ENCODE peak calls at places on chromosomes 3 and 15, in four cellular contexts. One of them, this sample, is unnamed.

GRCh38 chr15:49895337-49896223 is 223.5 kb downstream of the ATP8B4 start:
- DNase-seq in germinal center: no peak
- DNase-seq in choroid plexus epithelial cell: peak; percentile 74
- DNase-seq in AG09319: no peak
- DNase-seq in this sample: no peak

GRCh38 chr15:98433302-98433701 is 215.0 kb upstream of the IGF1R start:
- DNase-seq in germinal center: no peak
- DNase-seq in choroid plexus epithelial cell: no peak
- DNase-seq in AG09319: no peak
- DNase-seq in this sample: no peak

GRCh38 chr3:126358038-126358815 is 1.0 kb upstream of the KLF15 start:
- DNase-seq in germinal center: no peak
- DNase-seq in choroid plexus epithelial cell: peak; percentile 85
- DNase-seq in AG09319: no peak
- DNase-seq in this sample: no peak

GRCh38 chr15:101318810-101319200 is 23.8 kb upstream of the SNRPA1 start:
- DNase-seq in germinal center: no peak
- DNase-seq in choroid plexus epithelial cell: no peak
- DNase-seq in AG09319: no peak
- DNase-seq in this sample: no peak

GRCh38 chr3:185851046-185851445 is 26.2 kb upstream of the IGF2BP2 start:
- DNase-seq in germinal center: no peak
- DNase-seq in choroid plexus epithelial cell: no peak
- DNase-seq in AG09319: no peak
- DNase-seq in this sample: no peak

GRCh38 chr15:63593705-63594671 is 3.2 kb upstream of the FBXL22 start:
- DNase-seq in germinal center: peak; percentile 21
- DNase-seq in choroid plexus epithelial cell: no peak
- DNase-seq in AG09319: no peak
- DNase-seq in this sample: no peak

GRCh38 chr15:29242466-29243242 is 27.0 kb downstream of the NSMCE3 start:
- DNase-seq in germinal center: no peak
- DNase-seq in choroid plexus epithelial cell: peak; percentile 38
- DNase-seq in AG09319: no peak
- DNase-seq in this sample: peak; percentile 16

GRCh38 chr3:59518268-59518667 is 468.4 kb upstream of the CFAP20DC start:
- DNase-seq in germinal center: no peak
- DNase-seq in choroid plexus epithelial cell: no peak
- DNase-seq in AG09319: no peak
- DNase-seq in this sample: no peak

GRCh38 chr15:80090879-80091503 is 31.5 kb downstream of the ZFAND6 start:
- DNase-seq in germinal center: no peak
- DNase-seq in choroid plexus epithelial cell: peak; percentile 30
- DNase-seq in AG09319: no peak
- DNase-seq in this sample: no peak

GRCh38 chr3:24846286-24846860 is 351.7 kb upstream of the THRB start:
- DNase-seq in germinal center: no peak
- DNase-seq in choroid plexus epithelial cell: no peak
- DNase-seq in AG09319: no peak
- DNase-seq in this sample: no peak

GRCh38 chr3:175940881-175941280 is 1081.7 kb downstream of the NAALADL2 start:
- DNase-seq in germinal center: no peak
- DNase-seq in choroid plexus epithelial cell: no peak
- DNase-seq in AG09319: no peak
- DNase-seq in this sample: no peak

GRCh38 chr3:153103406-153103945 is 58.5 kb upstream of the RAP2B start:
- DNase-seq in germinal center: no peak
- DNase-seq in choroid plexus epithelial cell: no peak
- DNase-seq in AG09319: no peak
- DNase-seq in this sample: no peak

GRCh38 chr15:55279746-55280351 is 9.8 kb downstream of the RAB27A start:
- DNase-seq in germinal center: no peak
- DNase-seq in choroid plexus epithelial cell: peak; percentile 94
- DNase-seq in AG09319: peak; percentile 69
- DNase-seq in this sample: peak; percentile 51

GRCh38 chr15:38603271-38603670 is 38.7 kb upstream of the RASGRP1 start:
- DNase-seq in germinal center: no peak
- DNase-seq in choroid plexus epithelial cell: no peak
- DNase-seq in AG09319: no peak
- DNase-seq in this sample: no peak

GRCh38 chr15:39888243-39888642 is 31.8 kb downstream of the GPR176 start:
- DNase-seq in germinal center: no peak
- DNase-seq in choroid plexus epithelial cell: no peak
- DNase-seq in AG09319: no peak
- DNase-seq in this sample: no peak

GRCh38 chr3:13317596-13318320 is 102.4 kb downstream of the NUP210 start:
- DNase-seq in germinal center: no peak
- DNase-seq in choroid plexus epithelial cell: no peak
- DNase-seq in AG09319: no peak
- DNase-seq in this sample: no peak

GRCh38 chr3:33145221-33145900 is 31.5 kb downstream of the CRTAP start:
- DNase-seq in germinal center: no peak
- DNase-seq in choroid plexus epithelial cell: peak; percentile 41
- DNase-seq in AG09319: no peak
- DNase-seq in this sample: no peak

GRCh38 chr15:90064931-90065681 is 37.2 kb downstream of the IDH2 start:
- DNase-seq in germinal center: no peak
- DNase-seq in choroid plexus epithelial cell: no peak
- DNase-seq in AG09319: no peak
- DNase-seq in this sample: no peak

GRCh38 chr15:69578792-69579587 is 126.4 kb downstream of the RPLP1 start:
- DNase-seq in germinal center: no peak
- DNase-seq in choroid plexus epithelial cell: no peak
- DNase-seq in AG09319: no peak
- DNase-seq in this sample: no peak

This sample was measured in AG08396.